ENCODE peak calls at places on chromosome 20, in four cellular contexts. One of them, this sample, is unnamed.

GRCh38 chr20:50073500-50073899 is 39.5 kb downstream of the UBE2V1 start:
- DNase-seq in fibroblast of the aortic adventitia: no peak
- DNase-seq in mucosa of descending colon: no peak
- DNase-seq in A549: no peak
- DNase-seq in this sample: no peak

GRCh38 chr20:2652724-2653510 is 485 bp downstream of the NOP56 start:
- DNase-seq in A549: no peak
- DNase-seq in fibroblast of the aortic adventitia: peak
- DNase-seq in mucosa of descending colon: peak
- DNase-seq in this sample: no peak

GRCh38 chr20:17298169-17298568 is 71.3 kb downstream of the PCSK2 start:
- DNase-seq in mucosa of descending colon: no peak
- DNase-seq in A549: no peak
- DNase-seq in fibroblast of the aortic adventitia: no peak
- DNase-seq in this sample: no peak

GRCh38 chr20:37562695-37563480 is 35.2 kb upstream of the BLCAP start:
- DNase-seq in mucosa of descending colon: no peak
- DNase-seq in A549: no peak
- DNase-seq in fibroblast of the aortic adventitia: no peak
- DNase-seq in this sample: no peak

GRCh38 chr20:7770578-7770977 is 169.7 kb downstream of the HAO1 start:
- DNase-seq in fibroblast of the aortic adventitia: no peak
- DNase-seq in A549: no peak
- DNase-seq in mucosa of descending colon: no peak
- DNase-seq in this sample: no peak

GRCh38 chr20:34175879-34176278 is 63.8 kb upstream of the EIF2S2 start:
- DNase-seq in fibroblast of the aortic adventitia: no peak
- DNase-seq in A549: no peak
- DNase-seq in mucosa of descending colon: no peak
- DNase-seq in this sample: no peak

GRCh38 chr20:6421321-6422030 is 298.6 kb upstream of the FERMT1 start:
- DNase-seq in fibroblast of the aortic adventitia: no peak
- DNase-seq in mucosa of descending colon: no peak
- DNase-seq in A549: no peak
- DNase-seq in this sample: no peak

GRCh38 chr20:51338692-51339440 is 203.7 kb downstream of the NFATC2 start:
- DNase-seq in mucosa of descending colon: no peak
- DNase-seq in fibroblast of the aortic adventitia: peak
- DNase-seq in A549: no peak
- DNase-seq in this sample: no peak

GRCh38 chr20:50802289-50802688 is 7.4 kb downstream of the BCAS4 start:
- DNase-seq in fibroblast of the aortic adventitia: no peak
- DNase-seq in A549: no peak
- DNase-seq in mucosa of descending colon: no peak
- DNase-seq in this sample: no peak

GRCh38 chr20:48758206-48758820 is 69.5 kb downstream of the PREX1 start:
- DNase-seq in mucosa of descending colon: peak
- DNase-seq in fibroblast of the aortic adventitia: no peak
- DNase-seq in A549: no peak
- DNase-seq in this sample: no peak

GRCh38 chr20:41135187-41135887 is 2.0 kb upstream of the PLCG1 start:
- DNase-seq in mucosa of descending colon: peak
- DNase-seq in A549: peak
- DNase-seq in fibroblast of the aortic adventitia: no peak
- DNase-seq in this sample: no peak

DNA sequence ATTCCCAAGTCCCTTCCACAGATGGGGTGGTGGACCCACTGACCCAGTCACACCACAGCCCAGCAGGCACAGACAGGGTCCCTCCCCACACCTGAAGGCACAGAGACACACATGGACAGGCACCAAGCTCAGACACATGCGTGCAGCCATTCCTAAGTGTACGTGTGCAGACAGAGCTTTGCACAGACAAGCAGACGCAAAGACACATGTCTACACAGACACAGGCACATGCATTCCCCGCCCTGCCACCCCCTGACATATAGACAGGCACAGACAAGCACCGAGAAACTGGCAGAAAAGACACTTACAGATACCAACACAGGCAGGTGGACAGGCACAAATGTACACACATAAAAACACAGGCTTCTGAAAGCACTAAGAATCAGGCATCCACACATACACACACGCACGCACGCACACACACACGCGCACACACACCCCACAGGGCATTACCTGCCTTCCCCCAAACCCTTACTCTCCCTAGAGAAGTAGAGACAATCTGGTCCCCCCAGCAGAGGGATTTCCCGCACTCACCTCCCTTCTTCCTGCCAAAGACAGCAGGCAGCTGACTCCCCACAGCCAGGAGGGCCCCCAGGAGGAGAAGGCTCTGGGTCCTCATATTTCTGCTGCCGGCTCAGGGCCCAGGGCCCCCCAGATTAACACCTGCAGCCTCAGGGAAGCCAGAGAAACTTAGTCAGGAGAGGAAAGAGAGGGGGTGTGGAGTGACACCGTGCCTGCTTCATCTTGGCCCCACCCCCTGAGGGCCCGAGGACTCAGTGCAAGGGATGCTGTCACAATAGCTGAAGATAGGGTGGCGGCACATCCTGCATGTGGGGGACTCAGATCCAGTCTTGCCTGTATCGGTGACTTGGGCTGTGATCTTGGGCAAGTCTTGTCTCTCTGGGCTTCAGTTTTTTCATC is at the start of gene WFDC5:
- DNase-seq in mucosa of descending colon: no peak
- DNase-seq in fibroblast of the aortic adventitia: no peak
- DNase-seq in A549: no peak
- DNase-seq in this sample: no peak
- H3K4me3 ChIP-seq in mucosa of descending colon: no peak
- H3K4me3 ChIP-seq in fibroblast of the aortic adventitia: no peak
- H3K4me3 ChIP-seq in A549: no peak
- H3K4me3 ChIP-seq in this sample: no peak

DNA sequence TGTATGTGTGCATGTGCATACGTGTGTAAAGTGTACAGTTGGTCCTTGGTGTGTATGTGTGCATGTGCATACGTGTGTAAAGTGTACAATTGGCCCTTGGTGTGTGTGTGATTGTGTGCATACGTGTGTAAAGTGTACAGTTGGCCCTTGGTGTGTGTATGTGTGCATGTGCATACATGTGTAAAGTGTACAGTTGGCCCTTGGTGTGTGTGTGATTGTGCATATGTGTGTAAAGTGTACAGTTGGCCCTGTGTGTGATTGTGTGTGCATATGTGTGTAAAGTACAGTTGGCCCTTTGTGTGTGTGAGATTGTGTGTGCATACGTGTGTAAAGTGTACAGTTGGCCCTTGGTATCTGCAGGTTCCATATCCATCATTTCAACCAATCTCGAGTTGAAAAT is 5.1 kb upstream of the LIME1 start:
- DNase-seq in fibroblast of the aortic adventitia: no peak
- DNase-seq in A549: no peak
- DNase-seq in mucosa of descending colon: no peak
- DNase-seq in this sample: no peak
- H3K4me3 ChIP-seq in fibroblast of the aortic adventitia: no peak
- H3K4me3 ChIP-seq in A549: no peak
- H3K4me3 ChIP-seq in mucosa of descending colon: no peak
- H3K4me3 ChIP-seq in this sample: no peak

DNA sequence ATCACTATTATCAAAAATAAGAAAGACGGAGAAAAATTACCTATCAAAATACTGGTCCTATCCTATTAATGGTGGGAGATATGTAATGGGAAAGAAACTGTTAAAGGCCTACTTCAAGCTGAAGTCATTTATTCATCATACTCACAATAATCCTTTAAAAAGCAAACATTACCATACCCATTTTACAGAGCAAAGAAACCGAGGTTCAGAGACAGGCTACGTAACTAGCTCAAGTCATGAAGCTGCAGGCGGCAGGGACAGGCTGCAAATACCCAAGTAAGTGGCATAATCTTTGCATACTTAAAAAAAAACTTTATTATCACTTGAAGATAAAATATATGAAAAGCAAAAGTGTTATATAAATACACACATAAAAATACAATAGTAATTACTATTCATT is 2.6 kb downstream of the RALGAPA2 start:
- DNase-seq in fibroblast of the aortic adventitia: no peak
- DNase-seq in A549: no peak
- DNase-seq in mucosa of descending colon: no peak
- DNase-seq in this sample: no peak
- H3K4me3 ChIP-seq in fibroblast of the aortic adventitia: no peak
- H3K4me3 ChIP-seq in A549: no peak
- H3K4me3 ChIP-seq in mucosa of descending colon: no peak
- H3K4me3 ChIP-seq in this sample: no peak

DNA sequence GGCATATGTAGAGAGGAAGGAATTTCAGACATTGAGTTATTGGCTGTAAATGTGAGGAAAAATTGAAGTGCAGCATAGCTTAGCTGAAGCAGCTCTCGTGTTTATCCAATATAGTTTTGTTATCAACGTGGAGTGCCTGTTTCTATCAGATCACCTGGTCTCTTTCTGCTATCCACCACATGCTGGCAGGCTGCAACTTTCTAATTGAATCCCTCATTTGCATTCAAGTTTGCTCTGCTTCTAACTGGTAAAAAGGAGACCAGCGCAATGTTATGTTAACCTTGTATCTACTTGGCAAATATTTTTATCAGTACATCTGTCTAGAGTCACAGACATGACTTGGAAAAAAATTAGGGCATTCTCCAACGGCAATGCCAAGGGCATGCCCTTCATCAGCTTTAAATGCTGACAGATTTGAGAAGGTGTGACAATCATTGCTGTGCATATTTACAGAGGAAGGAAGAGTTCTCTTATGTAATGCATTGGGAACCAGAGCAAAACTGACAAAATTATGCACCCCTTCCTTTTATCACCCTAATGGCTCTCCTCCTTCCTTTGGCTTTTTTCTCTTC is 1102.9 kb upstream of the FLRT3 start:
- DNase-seq in A549: no peak
- DNase-seq in mucosa of descending colon: no peak
- DNase-seq in fibroblast of the aortic adventitia: no peak
- DNase-seq in this sample: no peak
- H3K4me3 ChIP-seq in A549: no peak
- H3K4me3 ChIP-seq in mucosa of descending colon: no peak
- H3K4me3 ChIP-seq in fibroblast of the aortic adventitia: no peak
- H3K4me3 ChIP-seq in this sample: no peak

GRCh38 chr20:19211661-19212523 is 550 bp upstream of the SLC24A3 start:
- DNase-seq in mucosa of descending colon: peak
- DNase-seq in fibroblast of the aortic adventitia: no peak
- DNase-seq in A549: no peak
- DNase-seq in this sample: no peak

GRCh38 chr20:19210426-19211155 is 1.9 kb upstream of the SLC24A3 start:
- DNase-seq in fibroblast of the aortic adventitia: peak
- DNase-seq in mucosa of descending colon: no peak
- DNase-seq in A549: no peak
- DNase-seq in this sample: no peak

GRCh38 chr20:19211252-19211651 is 1.2 kb upstream of the SLC24A3 start:
- DNase-seq in A549: no peak
- DNase-seq in mucosa of descending colon: no peak
- DNase-seq in fibroblast of the aortic adventitia: no peak
- DNase-seq in this sample: no peak

GRCh38 chr20:19213946-19214490 is 1.6 kb downstream of the SLC24A3 start:
- DNase-seq in mucosa of descending colon: no peak
- DNase-seq in A549: no peak
- DNase-seq in fibroblast of the aortic adventitia: no peak
- DNase-seq in this sample: no peak

GRCh38 chr20:19212524-19213502 is at the start of gene SLC24A3:
- DNase-seq in A549: peak
- DNase-seq in mucosa of descending colon: peak
- DNase-seq in fibroblast of the aortic adventitia: no peak
- DNase-seq in this sample: peak
- H3K4me3 ChIP-seq in A549: peak
- H3K4me3 ChIP-seq in mucosa of descending colon: peak
- H3K4me3 ChIP-seq in fibroblast of the aortic adventitia: peak
- H3K4me3 ChIP-seq in this sample: peak

GRCh38 chr20:57459278-57459677 is 65.7 kb downstream of the CTCFL start:
- DNase-seq in mucosa of descending colon: no peak
- DNase-seq in A549: no peak
- DNase-seq in fibroblast of the aortic adventitia: no peak
- DNase-seq in this sample: no peak
- H3K4me3 ChIP-seq in mucosa of descending colon: no peak
- H3K4me3 ChIP-seq in A549: no peak
- H3K4me3 ChIP-seq in fibroblast of the aortic adventitia: no peak
- H3K4me3 ChIP-seq in this sample: no peak

GRCh38 chr20:59945175-59945574 is 5.0 kb downstream of the FAM217B start:
- DNase-seq in A549: no peak
- DNase-seq in mucosa of descending colon: no peak
- DNase-seq in fibroblast of the aortic adventitia: no peak
- DNase-seq in this sample: no peak

GRCh38 chr20:59942245-59942644 is 2.1 kb downstream of the FAM217B start:
- DNase-seq in mucosa of descending colon: no peak
- DNase-seq in fibroblast of the aortic adventitia: no peak
- DNase-seq in A549: no peak
- DNase-seq in this sample: no peak

GRCh38 chr20:59948828-59949720 is 8.9 kb downstream of the FAM217B start:
- DNase-seq in fibroblast of the aortic adventitia: peak
- DNase-seq in mucosa of descending colon: peak
- DNase-seq in A549: peak
- DNase-seq in this sample: no peak

GRCh38 chr20:59948212-59948611 is 8.0 kb downstream of the FAM217B start:
- DNase-seq in mucosa of descending colon: no peak
- DNase-seq in fibroblast of the aortic adventitia: no peak
- DNase-seq in A549: no peak
- DNase-seq in this sample: no peak

DNA sequence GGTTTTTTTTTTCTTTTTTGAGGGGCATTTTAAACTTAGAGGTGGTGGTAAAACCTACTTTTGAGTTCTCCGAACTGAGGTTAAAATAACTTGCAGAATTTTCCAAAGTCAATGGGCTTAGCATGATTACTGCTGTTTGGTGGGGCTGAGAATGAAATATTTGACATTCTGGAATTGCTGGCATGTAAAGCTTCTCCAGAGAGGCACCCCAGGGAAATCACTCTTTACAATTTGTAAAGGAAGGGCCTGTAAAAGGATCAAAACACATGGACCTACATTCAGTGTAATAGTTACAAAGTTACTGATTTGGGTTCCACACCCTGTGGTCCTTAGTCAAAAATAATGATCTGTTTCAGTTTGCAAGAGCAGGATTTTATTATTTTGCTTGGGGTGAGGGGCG is 5.5 kb downstream of the FAM217B start:
- DNase-seq in fibroblast of the aortic adventitia: peak
- DNase-seq in A549: no peak
- DNase-seq in mucosa of descending colon: no peak
- DNase-seq in this sample: no peak
- H3K4me3 ChIP-seq in fibroblast of the aortic adventitia: no peak
- H3K4me3 ChIP-seq in A549: no peak
- H3K4me3 ChIP-seq in mucosa of descending colon: no peak
- H3K4me3 ChIP-seq in this sample: no peak

This sample was measured in breast epithelium.